ENCODE peak calls at places on chromosomes 6 and 20, in nine cellular contexts. One of them, this sample, is unnamed.

GRCh38 chr6:90493332-90493731 is 93.5 kb downstream of the MAP3K7 start:
- DNase-seq in activated naive CD8-positive, alpha-beta T cell treated with anti-CD3 and anti-CD28 coated beads, Interleukin-2, amount 10 ng/mL, durations not matched to agents 7 days and 5 days: no peak
- DNase-seq in mesendoderm: no peak
- DNase-seq in activated CD4-positive, alpha-beta T cell treated with anti-CD3 and anti-CD28 coated beads for 48 hours: no peak
- DNase-seq in mammary epithelial cell: peak; percentile 54
- DNase-seq in NCI-H69: no peak
- DNase-seq in hypothalamus: no peak
- DNase-seq in GM20000: no peak
- DNase-seq in NCI-H1436: no peak
- DNase-seq in this sample: no peak

GRCh38 chr6:121791396-121792315 is 356.2 kb downstream of the GJA1 start:
- DNase-seq in GM20000: no peak
- DNase-seq in activated CD4-positive, alpha-beta T cell treated with anti-CD3 and anti-CD28 coated beads for 48 hours: no peak
- DNase-seq in activated naive CD8-positive, alpha-beta T cell treated with anti-CD3 and anti-CD28 coated beads, Interleukin-2, amount 10 ng/mL, durations not matched to agents 7 days and 5 days: no peak
- DNase-seq in hypothalamus: no peak
- DNase-seq in mammary epithelial cell: no peak
- DNase-seq in NCI-H1436: no peak
- DNase-seq in mesendoderm: peak; percentile 68
- DNase-seq in NCI-H69: no peak
- DNase-seq in this sample: no peak

GRCh38 chr20:34190679-34191090 is 50.5 kb upstream of the ASIP start:
- DNase-seq in NCI-H1436: peak; percentile 46
- DNase-seq in GM20000: peak; percentile 67
- DNase-seq in NCI-H69: peak; percentile 86
- DNase-seq in hypothalamus: peak; percentile 21
- DNase-seq in activated naive CD8-positive, alpha-beta T cell treated with anti-CD3 and anti-CD28 coated beads, Interleukin-2, amount 10 ng/mL, durations not matched to agents 7 days and 5 days: peak; percentile 48
- DNase-seq in activated CD4-positive, alpha-beta T cell treated with anti-CD3 and anti-CD28 coated beads for 48 hours: peak; percentile 57
- DNase-seq in mesendoderm: peak; percentile 92
- DNase-seq in mammary epithelial cell: peak; percentile 68
- DNase-seq in this sample: peak; percentile 88

GRCh38 chr20:37267684-37268313 is 6.2 kb upstream of the GHRH start:
- DNase-seq in NCI-H1436: no peak
- DNase-seq in hypothalamus: no peak
- DNase-seq in activated naive CD8-positive, alpha-beta T cell treated with anti-CD3 and anti-CD28 coated beads, Interleukin-2, amount 10 ng/mL, durations not matched to agents 7 days and 5 days: no peak
- DNase-seq in GM20000: no peak
- DNase-seq in mesendoderm: no peak
- DNase-seq in activated CD4-positive, alpha-beta T cell treated with anti-CD3 and anti-CD28 coated beads for 48 hours: no peak
- DNase-seq in NCI-H69: no peak
- DNase-seq in mammary epithelial cell: no peak
- DNase-seq in this sample: peak; percentile 47

GRCh38 chr20:438581-439469 is 23.5 kb downstream of the TBC1D20 start:
- DNase-seq in activated CD4-positive, alpha-beta T cell treated with anti-CD3 and anti-CD28 coated beads for 48 hours: peak; percentile 61
- DNase-seq in activated naive CD8-positive, alpha-beta T cell treated with anti-CD3 and anti-CD28 coated beads, Interleukin-2, amount 10 ng/mL, durations not matched to agents 7 days and 5 days: peak; percentile 65
- DNase-seq in mesendoderm: no peak
- DNase-seq in NCI-H1436: no peak
- DNase-seq in GM20000: no peak
- DNase-seq in hypothalamus: no peak
- DNase-seq in mammary epithelial cell: no peak
- DNase-seq in NCI-H69: no peak
- DNase-seq in this sample: peak; percentile 11

GRCh38 chr6:110509617-110510231 is 33.3 kb upstream of the SLC22A16 start:
- DNase-seq in NCI-H1436: no peak
- DNase-seq in NCI-H69: no peak
- DNase-seq in GM20000: no peak
- DNase-seq in mammary epithelial cell: peak; percentile 94
- DNase-seq in hypothalamus: no peak
- DNase-seq in activated naive CD8-positive, alpha-beta T cell treated with anti-CD3 and anti-CD28 coated beads, Interleukin-2, amount 10 ng/mL, durations not matched to agents 7 days and 5 days: no peak
- DNase-seq in mesendoderm: peak; percentile 73
- DNase-seq in activated CD4-positive, alpha-beta T cell treated with anti-CD3 and anti-CD28 coated beads for 48 hours: no peak
- DNase-seq in this sample: no peak

GRCh38 chr6:170174771-170175643 is 115.9 kb downstream of the DLL1 start:
- DNase-seq in activated naive CD8-positive, alpha-beta T cell treated with anti-CD3 and anti-CD28 coated beads, Interleukin-2, amount 10 ng/mL, durations not matched to agents 7 days and 5 days: peak; percentile 25
- DNase-seq in mesendoderm: no peak
- DNase-seq in NCI-H1436: no peak
- DNase-seq in GM20000: no peak
- DNase-seq in activated CD4-positive, alpha-beta T cell treated with anti-CD3 and anti-CD28 coated beads for 48 hours: no peak
- DNase-seq in hypothalamus: no peak
- DNase-seq in mammary epithelial cell: no peak
- DNase-seq in NCI-H69: no peak
- DNase-seq in this sample: no peak

GRCh38 chr6:17945111-17945510 is 42.3 kb downstream of the KIF13A start:
- DNase-seq in hypothalamus: no peak
- DNase-seq in NCI-H69: no peak
- DNase-seq in GM20000: no peak
- DNase-seq in mammary epithelial cell: no peak
- DNase-seq in activated CD4-positive, alpha-beta T cell treated with anti-CD3 and anti-CD28 coated beads for 48 hours: no peak
- DNase-seq in mesendoderm: no peak
- DNase-seq in NCI-H1436: no peak
- DNase-seq in activated naive CD8-positive, alpha-beta T cell treated with anti-CD3 and anti-CD28 coated beads, Interleukin-2, amount 10 ng/mL, durations not matched to agents 7 days and 5 days: no peak
- DNase-seq in this sample: no peak

GRCh38 chr6:42136508-42137191 is 5.8 kb downstream of the C6orf132 start:
- DNase-seq in GM20000: peak; percentile 87
- DNase-seq in hypothalamus: no peak
- DNase-seq in mesendoderm: peak; percentile 93
- DNase-seq in NCI-H1436: no peak
- DNase-seq in activated naive CD8-positive, alpha-beta T cell treated with anti-CD3 and anti-CD28 coated beads, Interleukin-2, amount 10 ng/mL, durations not matched to agents 7 days and 5 days: peak; percentile 33
- DNase-seq in NCI-H69: peak; percentile 94
- DNase-seq in mammary epithelial cell: peak; percentile 81
- DNase-seq in activated CD4-positive, alpha-beta T cell treated with anti-CD3 and anti-CD28 coated beads for 48 hours: peak; percentile 52
- DNase-seq in this sample: no peak

GRCh38 chr6:97885844-97886243 is 602.8 kb upstream of the MMS22L start:
- DNase-seq in activated naive CD8-positive, alpha-beta T cell treated with anti-CD3 and anti-CD28 coated beads, Interleukin-2, amount 10 ng/mL, durations not matched to agents 7 days and 5 days: no peak
- DNase-seq in GM20000: no peak
- DNase-seq in NCI-H69: peak; percentile 89
- DNase-seq in NCI-H1436: no peak
- DNase-seq in hypothalamus: no peak
- DNase-seq in activated CD4-positive, alpha-beta T cell treated with anti-CD3 and anti-CD28 coated beads for 48 hours: no peak
- DNase-seq in mammary epithelial cell: no peak
- DNase-seq in mesendoderm: no peak
- DNase-seq in this sample: no peak

GRCh38 chr20:34334654-34335407 is 28.2 kb upstream of the ITCH start:
- DNase-seq in activated naive CD8-positive, alpha-beta T cell treated with anti-CD3 and anti-CD28 coated beads, Interleukin-2, amount 10 ng/mL, durations not matched to agents 7 days and 5 days: no peak
- DNase-seq in NCI-H69: peak; percentile 65
- DNase-seq in NCI-H1436: no peak
- DNase-seq in activated CD4-positive, alpha-beta T cell treated with anti-CD3 and anti-CD28 coated beads for 48 hours: no peak
- DNase-seq in GM20000: no peak
- DNase-seq in hypothalamus: peak; percentile 5
- DNase-seq in mammary epithelial cell: peak; percentile 66
- DNase-seq in mesendoderm: no peak
- DNase-seq in this sample: peak; percentile 82

GRCh38 chr6:30880563-30881252 is 3.6 kb upstream of the DDR1 start:
- DNase-seq in GM20000: no peak
- DNase-seq in activated naive CD8-positive, alpha-beta T cell treated with anti-CD3 and anti-CD28 coated beads, Interleukin-2, amount 10 ng/mL, durations not matched to agents 7 days and 5 days: no peak
- DNase-seq in mesendoderm: peak; percentile 73
- DNase-seq in mammary epithelial cell: no peak
- DNase-seq in hypothalamus: peak; percentile 63
- DNase-seq in NCI-H69: peak; percentile 86
- DNase-seq in NCI-H1436: no peak
- DNase-seq in activated CD4-positive, alpha-beta T cell treated with anti-CD3 and anti-CD28 coated beads for 48 hours: no peak
- DNase-seq in this sample: peak; percentile 51

GRCh38 chr6:161584051-161584450 is 310.2 kb upstream of the AGPAT4 start:
- DNase-seq in NCI-H1436: no peak
- DNase-seq in NCI-H69: peak; percentile 96
- DNase-seq in activated naive CD8-positive, alpha-beta T cell treated with anti-CD3 and anti-CD28 coated beads, Interleukin-2, amount 10 ng/mL, durations not matched to agents 7 days and 5 days: no peak
- DNase-seq in hypothalamus: no peak
- DNase-seq in mesendoderm: no peak
- DNase-seq in GM20000: no peak
- DNase-seq in activated CD4-positive, alpha-beta T cell treated with anti-CD3 and anti-CD28 coated beads for 48 hours: no peak
- DNase-seq in mammary epithelial cell: peak; percentile 8
- DNase-seq in this sample: no peak

GRCh38 chr20:50318709-50319108 is 128.1 kb downstream of the CEBPB start:
- DNase-seq in NCI-H69: no peak
- DNase-seq in hypothalamus: no peak
- DNase-seq in NCI-H1436: no peak
- DNase-seq in GM20000: no peak
- DNase-seq in activated CD4-positive, alpha-beta T cell treated with anti-CD3 and anti-CD28 coated beads for 48 hours: no peak
- DNase-seq in mammary epithelial cell: no peak
- DNase-seq in activated naive CD8-positive, alpha-beta T cell treated with anti-CD3 and anti-CD28 coated beads, Interleukin-2, amount 10 ng/mL, durations not matched to agents 7 days and 5 days: no peak
- DNase-seq in mesendoderm: no peak
- DNase-seq in this sample: peak; percentile 31

GRCh38 chr6:136037885-136038460 is 186.5 kb downstream of the PDE7B start:
- DNase-seq in mammary epithelial cell: no peak
- DNase-seq in hypothalamus: no peak
- DNase-seq in NCI-H69: no peak
- DNase-seq in activated CD4-positive, alpha-beta T cell treated with anti-CD3 and anti-CD28 coated beads for 48 hours: no peak
- DNase-seq in mesendoderm: no peak
- DNase-seq in activated naive CD8-positive, alpha-beta T cell treated with anti-CD3 and anti-CD28 coated beads, Interleukin-2, amount 10 ng/mL, durations not matched to agents 7 days and 5 days: no peak
- DNase-seq in GM20000: no peak
- DNase-seq in NCI-H1436: no peak
- DNase-seq in this sample: peak; percentile 21

GRCh38 chr6:14274552-14275492 is 157.2 kb downstream of the CD83 start:
- DNase-seq in mesendoderm: no peak
- DNase-seq in hypothalamus: no peak
- DNase-seq in activated naive CD8-positive, alpha-beta T cell treated with anti-CD3 and anti-CD28 coated beads, Interleukin-2, amount 10 ng/mL, durations not matched to agents 7 days and 5 days: no peak
- DNase-seq in mammary epithelial cell: peak; percentile 96
- DNase-seq in NCI-H1436: no peak
- DNase-seq in NCI-H69: no peak
- DNase-seq in activated CD4-positive, alpha-beta T cell treated with anti-CD3 and anti-CD28 coated beads for 48 hours: no peak
- DNase-seq in GM20000: no peak
- DNase-seq in this sample: no peak

GRCh38 chr6:157263146-157263545 is 60.2 kb downstream of the TMEM242 start:
- DNase-seq in mesendoderm: no peak
- DNase-seq in NCI-H69: no peak
- DNase-seq in hypothalamus: no peak
- DNase-seq in NCI-H1436: no peak
- DNase-seq in activated CD4-positive, alpha-beta T cell treated with anti-CD3 and anti-CD28 coated beads for 48 hours: no peak
- DNase-seq in activated naive CD8-positive, alpha-beta T cell treated with anti-CD3 and anti-CD28 coated beads, Interleukin-2, amount 10 ng/mL, durations not matched to agents 7 days and 5 days: no peak
- DNase-seq in mammary epithelial cell: no peak
- DNase-seq in GM20000: no peak
- DNase-seq in this sample: no peak

GRCh38 chr6:44049163-44049988 is 77.9 kb downstream of the MRPL14 start:
- DNase-seq in activated naive CD8-positive, alpha-beta T cell treated with anti-CD3 and anti-CD28 coated beads, Interleukin-2, amount 10 ng/mL, durations not matched to agents 7 days and 5 days: no peak
- DNase-seq in NCI-H69: no peak
- DNase-seq in mammary epithelial cell: peak; percentile 70
- DNase-seq in hypothalamus: no peak
- DNase-seq in activated CD4-positive, alpha-beta T cell treated with anti-CD3 and anti-CD28 coated beads for 48 hours: no peak
- DNase-seq in NCI-H1436: no peak
- DNase-seq in mesendoderm: no peak
- DNase-seq in GM20000: peak; percentile 55
- DNase-seq in this sample: no peak

GRCh38 chr6:157615411-157615763 is 207.7 kb upstream of the SNX9 start:
- DNase-seq in activated naive CD8-positive, alpha-beta T cell treated with anti-CD3 and anti-CD28 coated beads, Interleukin-2, amount 10 ng/mL, durations not matched to agents 7 days and 5 days: no peak
- DNase-seq in activated CD4-positive, alpha-beta T cell treated with anti-CD3 and anti-CD28 coated beads for 48 hours: no peak
- DNase-seq in GM20000: no peak
- DNase-seq in mammary epithelial cell: no peak
- DNase-seq in NCI-H1436: no peak
- DNase-seq in mesendoderm: no peak
- DNase-seq in hypothalamus: no peak
- DNase-seq in NCI-H69: peak; percentile 16
- DNase-seq in this sample: no peak

GRCh38 chr20:39823239-39823638 is 861.1 kb downstream of the DHX35 start:
- DNase-seq in NCI-H1436: no peak
- DNase-seq in GM20000: no peak
- DNase-seq in hypothalamus: no peak
- DNase-seq in NCI-H69: no peak
- DNase-seq in mesendoderm: no peak
- DNase-seq in activated naive CD8-positive, alpha-beta T cell treated with anti-CD3 and anti-CD28 coated beads, Interleukin-2, amount 10 ng/mL, durations not matched to agents 7 days and 5 days: no peak
- DNase-seq in activated CD4-positive, alpha-beta T cell treated with anti-CD3 and anti-CD28 coated beads for 48 hours: no peak
- DNase-seq in mammary epithelial cell: peak; percentile 44
- DNase-seq in this sample: no peak

GRCh38 chr6:34200340-34200971 is 36.2 kb upstream of the HMGA1 start:
- DNase-seq in activated naive CD8-positive, alpha-beta T cell treated with anti-CD3 and anti-CD28 coated beads, Interleukin-2, amount 10 ng/mL, durations not matched to agents 7 days and 5 days: no peak
- DNase-seq in mammary epithelial cell: no peak
- DNase-seq in GM20000: no peak
- DNase-seq in NCI-H1436: no peak
- DNase-seq in activated CD4-positive, alpha-beta T cell treated with anti-CD3 and anti-CD28 coated beads for 48 hours: no peak
- DNase-seq in mesendoderm: peak; percentile 52
- DNase-seq in hypothalamus: no peak
- DNase-seq in NCI-H69: peak; percentile 26
- DNase-seq in this sample: no peak

GRCh38 chr20:45983279-45983743 is 11.3 kb upstream of the ZNF335 start:
- DNase-seq in mammary epithelial cell: no peak
- DNase-seq in NCI-H1436: no peak
- DNase-seq in activated CD4-positive, alpha-beta T cell treated with anti-CD3 and anti-CD28 coated beads for 48 hours: no peak
- DNase-seq in mesendoderm: peak; percentile 42
- DNase-seq in GM20000: no peak
- DNase-seq in activated naive CD8-positive, alpha-beta T cell treated with anti-CD3 and anti-CD28 coated beads, Interleukin-2, amount 10 ng/mL, durations not matched to agents 7 days and 5 days: no peak
- DNase-seq in NCI-H69: no peak
- DNase-seq in hypothalamus: no peak
- DNase-seq in this sample: no peak

GRCh38 chr6:119966484-119966883 is 616.9 kb upstream of the MAN1A1 start:
- DNase-seq in NCI-H69: peak; percentile 58
- DNase-seq in NCI-H1436: no peak
- DNase-seq in hypothalamus: no peak
- DNase-seq in mesendoderm: peak; percentile 61
- DNase-seq in mammary epithelial cell: no peak
- DNase-seq in activated naive CD8-positive, alpha-beta T cell treated with anti-CD3 and anti-CD28 coated beads, Interleukin-2, amount 10 ng/mL, durations not matched to agents 7 days and 5 days: peak; percentile 33
- DNase-seq in GM20000: no peak
- DNase-seq in activated CD4-positive, alpha-beta T cell treated with anti-CD3 and anti-CD28 coated beads for 48 hours: peak; percentile 40
- DNase-seq in this sample: no peak